ENCODE peak calls at places on chromosomes 7 and 10, in five cellular contexts. One of them, this sample, is unnamed. For H3K27me3, H3K4me1 and H3K9me3, the result is how much of the 10 kb centered on the place peaks cover.

GRCh38 chr10:14569274-14570060 is 205.2 kb downstream of the FAM107B start:
- DNase-seq in adrenal gland: no peak
- DNase-seq in neuronal stem cell: no peak
- DNase-seq in BE2C: no peak
- DNase-seq in psoas muscle: no peak
- DNase-seq in this sample: peak

GRCh38 chr10:117000580-117000979 is 4.4 kb downstream of the SHTN1 start:
- DNase-seq in neuronal stem cell: no peak
- DNase-seq in psoas muscle: no peak
- DNase-seq in adrenal gland: no peak
- DNase-seq in BE2C: no peak
- DNase-seq in this sample: no peak

GRCh38 chr7:12210179-12211053 is 678 bp upstream of the TMEM106B start:
- DNase-seq in BE2C: no peak
- DNase-seq in psoas muscle: no peak
- DNase-seq in neuronal stem cell: no peak
- DNase-seq in adrenal gland: peak
- DNase-seq in this sample: peak

GRCh38 chr7:20598479-20599419 is 16.7 kb upstream of the ABCB5 start:
- DNase-seq in BE2C: no peak
- DNase-seq in adrenal gland: no peak
- DNase-seq in psoas muscle: no peak
- DNase-seq in neuronal stem cell: peak
- DNase-seq in this sample: no peak

GRCh38 chr10:78919111-78919966 is 149.4 kb upstream of the ZMIZ1 start:
- DNase-seq in BE2C: no peak
- DNase-seq in adrenal gland: no peak
- DNase-seq in neuronal stem cell: no peak
- DNase-seq in psoas muscle: no peak
- DNase-seq in this sample: no peak

GRCh38 chr7:143172354-143172753 is 10.9 kb upstream of the TAS2R39 start:
- DNase-seq in neuronal stem cell: no peak
- DNase-seq in adrenal gland: peak
- DNase-seq in psoas muscle: peak
- DNase-seq in BE2C: no peak
- DNase-seq in this sample: peak

GRCh38 chr10:26259341-26259740 is 42.8 kb downstream of the GAD2 start:
- DNase-seq in adrenal gland: no peak
- DNase-seq in neuronal stem cell: no peak
- DNase-seq in BE2C: no peak
- DNase-seq in psoas muscle: no peak
- DNase-seq in this sample: no peak

GRCh38 chr7:4833691-4834600 is 27.9 kb downstream of the PAPOLB start:
- DNase-seq in BE2C: no peak
- DNase-seq in psoas muscle: no peak
- DNase-seq in adrenal gland: no peak
- DNase-seq in neuronal stem cell: no peak
- DNase-seq in this sample: no peak

GRCh38 chr10:74021248-74022055 is 23.5 kb downstream of the VCL start:
- DNase-seq in adrenal gland: no peak
- DNase-seq in psoas muscle: no peak
- DNase-seq in BE2C: no peak
- DNase-seq in neuronal stem cell: no peak
- DNase-seq in this sample: no peak

GRCh38 chr7:120857558-120858298 is at the start of gene TSPAN12:
- DNase-seq in BE2C: peak
- DNase-seq in neuronal stem cell: peak
- DNase-seq in psoas muscle: peak
- DNase-seq in adrenal gland: peak
- DNase-seq in this sample: peak

GRCh38 chr10:21175797-21176196 is 278.7 kb upstream of the NEBL start:
- DNase-seq in BE2C: no peak
- DNase-seq in psoas muscle: no peak
- DNase-seq in adrenal gland: no peak
- DNase-seq in neuronal stem cell: no peak
- DNase-seq in this sample: no peak

GRCh38 chr7:30710669-30711068 is 28.4 kb upstream of the CRHR2 start:
- DNase-seq in neuronal stem cell: no peak
- DNase-seq in adrenal gland: no peak
- DNase-seq in BE2C: no peak
- DNase-seq in psoas muscle: no peak
- DNase-seq in this sample: peak

GRCh38 chr7:6416516-6417145 is 31.1 kb downstream of the DAGLB start:
- DNase-seq in neuronal stem cell: no peak
- DNase-seq in adrenal gland: no peak
- DNase-seq in BE2C: no peak
- DNase-seq in psoas muscle: no peak
- DNase-seq in this sample: no peak

GRCh38 chr7:50358306-50358705 is 53.8 kb downstream of the IKZF1 start:
- DNase-seq in BE2C: no peak
- DNase-seq in psoas muscle: no peak
- DNase-seq in adrenal gland: no peak
- DNase-seq in neuronal stem cell: no peak
- DNase-seq in this sample: no peak

GRCh38 chr7:148711191-148712102 is 12.7 kb downstream of the CUL1 start:
- DNase-seq in adrenal gland: no peak
- DNase-seq in psoas muscle: no peak
- DNase-seq in BE2C: no peak
- DNase-seq in neuronal stem cell: no peak
- DNase-seq in this sample: no peak

GRCh38 chr7:18166002-18166401 is 138.4 kb upstream of the PRPS1L1 start:
- DNase-seq in adrenal gland: no peak
- DNase-seq in neuronal stem cell: no peak
- DNase-seq in psoas muscle: no peak
- DNase-seq in BE2C: no peak
- DNase-seq in this sample: no peak

GRCh38 chr10:61750943-61751471 is 88.3 kb downstream of the CABCOCO1 start:
- DNase-seq in BE2C: peak
- DNase-seq in neuronal stem cell: peak
- DNase-seq in adrenal gland: peak
- DNase-seq in psoas muscle: peak
- DNase-seq in this sample: peak

GRCh38 chr10:43865275-43866135 is 216.8 kb upstream of the ZNF32 start:
- DNase-seq in adrenal gland: no peak
- DNase-seq in psoas muscle: no peak
- DNase-seq in BE2C: peak
- DNase-seq in neuronal stem cell: no peak
- DNase-seq in this sample: no peak

GRCh38 chr7:95798401-95798930 is 26.1 kb downstream of the DYNC1I1 start:
- DNase-seq in BE2C: no peak
- DNase-seq in psoas muscle: no peak
- DNase-seq in neuronal stem cell: no peak
- DNase-seq in adrenal gland: no peak
- DNase-seq in this sample: no peak

GRCh38 chr7:66344166-66344565 is 139.0 kb downstream of the TPST1 start:
- DNase-seq in adrenal gland: no peak
- DNase-seq in neuronal stem cell: no peak
- DNase-seq in BE2C: no peak
- DNase-seq in psoas muscle: no peak
- DNase-seq in this sample: no peak

GRCh38 chr7:99778880-99779279 is 5.1 kb downstream of the CYP3A4 start:
- DNase-seq in adrenal gland: no peak
- DNase-seq in neuronal stem cell: no peak
- DNase-seq in psoas muscle: no peak
- DNase-seq in BE2C: no peak
- DNase-seq in this sample: no peak

GRCh38 chr10:6838118-6838517 is 258.0 kb upstream of the PRKCQ start:
- DNase-seq in neuronal stem cell: no peak
- DNase-seq in BE2C: no peak
- DNase-seq in adrenal gland: no peak
- DNase-seq in psoas muscle: no peak
- DNase-seq in this sample: no peak

GRCh38 chr10:43048301-43049051 is 28.4 kb upstream of the RET start:
- DNase-seq in BE2C: no peak
- DNase-seq in neuronal stem cell: no peak
- DNase-seq in psoas muscle: no peak
- DNase-seq in adrenal gland: peak
- DNase-seq in this sample: no peak

GRCh38 chr10:12969951-12970350 is 31.6 kb downstream of the CCDC3 start:
- DNase-seq in adrenal gland: no peak
- DNase-seq in BE2C: no peak
- DNase-seq in neuronal stem cell: no peak
- DNase-seq in psoas muscle: no peak
- DNase-seq in this sample: no peak

GRCh38 chr10:12130237-12130872 is 878 bp downstream of the SEC61A2 start:
- DNase-seq in psoas muscle: no peak
- DNase-seq in BE2C: peak
- DNase-seq in neuronal stem cell: peak
- DNase-seq in adrenal gland: peak
- DNase-seq in this sample: no peak

GRCh38 chr7:26948617-26949118 is 84.3 kb upstream of the SKAP2 start:
- DNase-seq in neuronal stem cell: no peak
- DNase-seq in adrenal gland: no peak
- DNase-seq in psoas muscle: no peak
- DNase-seq in BE2C: no peak
- DNase-seq in this sample: no peak

DNA sequence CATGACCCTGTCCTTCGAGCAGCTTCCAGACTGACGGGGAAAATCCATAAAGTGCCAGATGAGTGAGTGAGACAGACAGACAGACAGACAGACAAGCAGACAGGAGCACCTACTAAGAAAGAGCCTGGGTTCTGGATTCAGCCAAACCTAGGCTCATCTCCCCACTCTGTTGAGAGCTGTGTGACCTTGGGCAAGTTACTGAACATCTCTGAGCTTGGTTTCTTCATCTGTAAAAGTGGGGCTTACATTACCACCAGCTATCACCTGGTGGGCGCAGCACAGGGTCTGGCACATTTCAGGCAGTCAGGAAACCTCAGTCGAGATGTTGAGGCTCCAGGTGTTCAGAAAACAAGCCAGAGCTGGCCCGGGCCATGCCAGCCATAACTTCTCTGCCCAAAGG is 37.6 kb downstream of the C10orf105 start:
- DNase-seq in psoas muscle: no peak
- DNase-seq in BE2C: no peak
- DNase-seq in neuronal stem cell: no peak
- DNase-seq in adrenal gland: no peak
- DNase-seq in this sample: no peak
- H3K27me3 ChIP-seq in psoas muscle: under half
- H3K27me3 ChIP-seq in BE2C: under half
- H3K27me3 ChIP-seq in neuronal stem cell: under half
- H3K27me3 ChIP-seq in adrenal gland: under half
- H3K27me3 ChIP-seq in this sample: under half

DNA sequence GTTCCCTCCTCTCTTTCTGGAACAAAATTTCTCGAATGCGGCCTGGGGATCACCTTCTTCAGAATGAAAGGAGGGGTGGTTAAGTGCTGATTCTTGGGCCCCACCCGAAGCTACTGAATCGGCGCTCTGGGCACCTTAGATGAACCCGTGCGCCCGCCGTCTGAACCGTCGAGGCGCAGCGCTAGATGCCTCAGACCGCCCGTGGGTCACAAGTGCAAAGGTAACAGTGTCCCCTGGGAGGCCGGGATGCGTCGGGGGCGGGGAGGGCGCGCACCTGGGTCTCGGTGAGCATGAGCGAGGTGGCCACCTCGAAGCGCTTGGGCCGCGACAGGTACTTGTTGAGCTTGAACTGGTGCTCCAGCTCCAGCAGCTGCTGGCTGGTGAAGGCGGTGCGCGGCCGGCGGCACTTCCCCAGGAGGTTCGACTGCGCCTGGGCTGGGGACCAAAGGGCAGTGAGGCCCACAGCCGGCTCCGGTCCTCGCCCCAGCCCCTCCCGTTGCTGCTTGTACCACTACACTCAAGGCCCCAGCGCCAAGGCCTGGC is 4.2 kb downstream of the MNX1 start:
- DNase-seq in psoas muscle: peak
- DNase-seq in BE2C: no peak
- DNase-seq in adrenal gland: no peak
- DNase-seq in neuronal stem cell: no peak
- DNase-seq in this sample: peak
- H3K4me1 ChIP-seq in psoas muscle: under half
- H3K4me1 ChIP-seq in BE2C: under half
- H3K4me1 ChIP-seq in adrenal gland: under half
- H3K4me1 ChIP-seq in neuronal stem cell: under half
- H3K4me1 ChIP-seq in this sample: under half

GRCh38 chr7:147411011-147411614 is 1179.5 kb upstream of the C7orf33 start:
- DNase-seq in neuronal stem cell: no peak
- DNase-seq in BE2C: no peak
- DNase-seq in adrenal gland: no peak
- DNase-seq in psoas muscle: no peak
- DNase-seq in this sample: no peak
- H3K9me3 ChIP-seq in neuronal stem cell: under half
- H3K9me3 ChIP-seq in BE2C: under half
- H3K9me3 ChIP-seq in adrenal gland: under half
- H3K9me3 ChIP-seq in psoas muscle: under half
- H3K9me3 ChIP-seq in this sample: under half

GRCh38 chr10:118259288-118259906 is 82.7 kb downstream of the FAM204A start:
- DNase-seq in BE2C: peak
- DNase-seq in neuronal stem cell: peak
- DNase-seq in adrenal gland: peak
- DNase-seq in psoas muscle: no peak
- DNase-seq in this sample: peak
- H3K27me3 ChIP-seq in BE2C: under half
- H3K27me3 ChIP-seq in neuronal stem cell: under half
- H3K27me3 ChIP-seq in adrenal gland: under half
- H3K27me3 ChIP-seq in psoas muscle: under half
- H3K27me3 ChIP-seq in this sample: under half

GRCh38 chr7:144955422-144955821 is 119.6 kb upstream of the TPK1 start:
- DNase-seq in adrenal gland: no peak
- DNase-seq in psoas muscle: no peak
- DNase-seq in neuronal stem cell: no peak
- DNase-seq in BE2C: no peak
- DNase-seq in this sample: no peak
- H3K4me1 ChIP-seq in adrenal gland: under half
- H3K4me1 ChIP-seq in psoas muscle: under half
- H3K4me1 ChIP-seq in neuronal stem cell: under half
- H3K4me1 ChIP-seq in BE2C: under half
- H3K4me1 ChIP-seq in this sample: under half